ENCODE peak calls at places on chromosome 1, in seven cellular contexts. G is foreskin melanocyte; J is A172; A is mesothelial cell of epicardium; K is WTC11; H is NCI-H1436; C is effector CD4-positive, alpha-beta T cell. M is an unnamed sample.

GRCh38 chr1:81254068-81254467 is 546.7 kb upstream of the ADGRL2 start:
- DNase-seq in G (no peak), J (no peak), A (no peak), K (no peak), H (no peak), C (no peak), M (no peak)

GRCh38 chr1:187837787-187838186 is 1009.0 kb downstream of the PLA2G4A start:
- DNase-seq in G (no peak), J (no peak), A (no peak), K (no peak), H (no peak), C (no peak), M (no peak)

GRCh38 chr1:54052470-54052933 is 502 bp downstream of the TMEM59 start:
- DNase-seq in G (no peak), J (peak), A (peak), K (peak), H (no peak), C (peak), M (peak)

GRCh38 chr1:175673236-175674150 is 69.9 kb downstream of the TNR start:
- DNase-seq in G (peak), J (no peak), A (no peak), K (no peak), H (no peak), C (no peak), M (no peak)

GRCh38 chr1:69940816-69941215 is 264.6 kb downstream of the LRRC40 start:
- DNase-seq in G (no peak), J (no peak), A (no peak), K (no peak), H (no peak), C (no peak), M (no peak)

GRCh38 chr1:225749706-225750105 is 27.9 kb upstream of the SRP9 start:
- DNase-seq in G (peak), J (no peak), A (no peak), K (no peak), H (no peak), C (no peak), M (no peak)

GRCh38 chr1:212655668-212656440 is 43.8 kb downstream of the BATF3 start:
- DNase-seq in G (peak), J (peak), A (no peak), K (no peak), H (no peak), C (no peak), M (peak)

GRCh38 chr1:240492832-240493440 is 119.0 kb downstream of the GREM2 start:
- DNase-seq in G (peak), J (no peak), A (peak), K (peak), H (no peak), C (no peak), M (no peak)

GRCh38 chr1:101739826-101740330 is 256.8 kb downstream of the OLFM3 start:
- DNase-seq in G (peak), J (no peak), A (no peak), K (no peak), H (no peak), C (no peak), M (no peak)

GRCh38 chr1:16167331-16168143 is 11.7 kb upstream of the EPHA2 start:
- DNase-seq in G (no peak), J (no peak), A (peak), K (peak), H (peak), C (peak), M (no peak)

GRCh38 chr1:5514519-5515183 is 477.6 kb downstream of the NPHP4 start:
- DNase-seq in G (peak), J (peak), A (peak), K (peak), H (peak), C (peak), M (peak)

GRCh38 chr1:56506951-56507437 is 72.4 kb downstream of the PLPP3 start:
- DNase-seq in G (no peak), J (no peak), A (no peak), K (no peak), H (no peak), C (no peak), M (no peak)

GRCh38 chr1:156571261-156571958 is 955 bp downstream of the IQGAP3 start:
- DNase-seq in G (peak), J (peak), A (no peak), K (no peak), H (no peak), C (no peak), M (peak)

GRCh38 chr1:227369102-227369760 is 50.9 kb upstream of the CDC42BPA start:
- DNase-seq in G (no peak), J (no peak), A (no peak), K (no peak), H (no peak), C (no peak), M (no peak)

M was measured in H54.